ENCODE peak calls at places on chromosomes 6 and 20, in ten cellular contexts. V, Z, D, A, O, G, B, U, T and F are unnamed samples.

GRCh38 chr20:62202083-62202395 is 18.0 kb downstream of the HRH3 start:
- DNase-seq in D (no peak), A (peak; percentile 13), O (no peak), G (no peak), T (no peak), Z (no peak), B (no peak), U (no peak), V (no peak), F (no peak)

GRCh38 chr20:52242237-52243230 is 51.0 kb upstream of the ZFP64 start:
- DNase-seq in A (no peak), T (no peak), Z (peak; percentile 19), U (no peak), D (peak; percentile 50), B (no peak), V (peak; percentile 22), O (peak; percentile 23), G (peak; percentile 30), F (no peak)

GRCh38 chr6:4518506-4518905 is 257.7 kb upstream of the CDYL start:
- DNase-seq in O (no peak), T (no peak), U (no peak), B (peak; percentile 77), A (no peak), D (peak; percentile 50), Z (no peak), V (no peak), G (no peak), F (no peak)

GRCh38 chr6:147283460-147283859 is 79.2 kb downstream of the STXBP5 start:
- DNase-seq in U (no peak), A (no peak), D (peak; percentile 3), Z (no peak), G (no peak), B (no peak), O (no peak), V (no peak), T (no peak), F (no peak)

GRCh38 chr6:43297644-43298564 is at the start of gene SLC22A7:
- DNase-seq in G (no peak), B (no peak), D (no peak), V (peak; percentile 40), U (no peak), Z (no peak), O (no peak), A (peak; percentile 89), T (no peak), F (no peak)

GRCh38 chr20:56826971-56827645 is 198.0 kb downstream of the TFAP2C start:
- DNase-seq in B (peak; percentile 12), O (no peak), A (no peak), U (no peak), V (peak; percentile 42), D (no peak), G (no peak), T (no peak), Z (no peak), F (no peak)

GRCh38 chr6:134474980-134475379 is 157.1 kb upstream of the SGK1 start:
- DNase-seq in Z (no peak), A (no peak), U (no peak), D (no peak), T (no peak), G (no peak), V (no peak), B (no peak), O (no peak), F (no peak)

GRCh38 chr6:84804720-84805119 is 40.3 kb upstream of the TBX18 start:
- DNase-seq in A (no peak), B (peak; percentile 40), T (no peak), Z (no peak), V (no peak), U (no peak), O (no peak), D (no peak), G (no peak), F (no peak)

GRCh38 chr6:37170273-37171140 is 555 bp downstream of the PIM1 start:
- DNase-seq in G (peak; percentile 52), V (peak; percentile 76), Z (peak; percentile 8), A (peak; percentile 68), O (peak; percentile 18), T (no peak), B (peak; percentile 35), D (peak; percentile 74), U (peak; percentile 46), F (peak; percentile 84)

GRCh38 chr6:4903751-4904370 is 100.0 kb downstream of the RPP40 start:
- DNase-seq in A (no peak), T (no peak), V (no peak), O (no peak), U (no peak), B (no peak), G (no peak), Z (no peak), D (no peak), F (no peak)